ENCODE peak calls at places on chromosomes 4 and X, in five cellular contexts. L, R, V, N and Q are unnamed samples.
A peak's percentile ranks its signal among the peaks of the same experiment; 100 is the strongest.

GRCh38 chrX:115560978-115561604 is at the start of gene PLS3:
- DNase-seq in L (no peak), R (peak; percentile 66), V (peak; percentile 72), N (peak; percentile 60), Q (peak; percentile 61)

GRCh38 chrX:19443886-19444530 is 71.3 kb downstream of the MAP3K15 start:
- DNase-seq in L (no peak), R (no peak), V (no peak), N (no peak), Q (no peak)

GRCh38 chr4:46931981-46932380 is 22.9 kb upstream of the COX7B2 start:
- DNase-seq in L (no peak), R (no peak), V (peak; percentile 10), N (no peak), Q (no peak)

GRCh38 chrX:40007746-40008705 is 89.7 kb downstream of the BCOR start:
- DNase-seq in L (no peak), R (no peak), V (no peak), N (no peak), Q (no peak)

GRCh38 chr4:58093352-58093751 is 983.2 kb upstream of the IGFBP7 start:
- DNase-seq in L (no peak), R (no peak), V (no peak), N (no peak), Q (no peak)

GRCh38 chr4:93152461-93152860 is 676.1 kb upstream of the ATOH1 start:
- DNase-seq in L (no peak), R (no peak), V (no peak), N (no peak), Q (no peak)

GRCh38 chrX:38513087-38513742 is 48.1 kb upstream of the TSPAN7 start:
- DNase-seq in L (no peak), R (no peak), V (no peak), N (no peak), Q (no peak)

GRCh38 chr4:37476256-37476655 is 209.9 kb downstream of the RELL1 start:
- DNase-seq in L (no peak), R (no peak), V (no peak), N (no peak), Q (no peak)

GRCh38 chr4:48604527-48604926 is 114.5 kb downstream of the ZAR1 start:
- DNase-seq in L (no peak), R (no peak), V (peak; percentile 48), N (no peak), Q (no peak)

GRCh38 chr4:180060159-180060889 is 2182.9 kb upstream of the TENM3 start:
- DNase-seq in L (no peak), R (no peak), V (no peak), N (no peak), Q (no peak)

GRCh38 chr4:128850252-128850651 is 40.8 kb downstream of the JADE1 start:
- DNase-seq in L (no peak), R (no peak), V (no peak), N (no peak), Q (no peak)

GRCh38 chr4:94208268-94208667 is 603 bp downstream of the SMARCAD1 start:
- DNase-seq in L (no peak), R (no peak), V (no peak), N (no peak), Q (no peak)

GRCh38 chr4:94208918-94209317 is 1.3 kb downstream of the SMARCAD1 start:
- DNase-seq in L (no peak), R (no peak), V (no peak), N (no peak), Q (no peak)

GRCh38 chr4:94202769-94203168 is 4.9 kb upstream of the SMARCAD1 start:
- DNase-seq in L (no peak), R (no peak), V (no peak), N (no peak), Q (no peak)

DNA sequence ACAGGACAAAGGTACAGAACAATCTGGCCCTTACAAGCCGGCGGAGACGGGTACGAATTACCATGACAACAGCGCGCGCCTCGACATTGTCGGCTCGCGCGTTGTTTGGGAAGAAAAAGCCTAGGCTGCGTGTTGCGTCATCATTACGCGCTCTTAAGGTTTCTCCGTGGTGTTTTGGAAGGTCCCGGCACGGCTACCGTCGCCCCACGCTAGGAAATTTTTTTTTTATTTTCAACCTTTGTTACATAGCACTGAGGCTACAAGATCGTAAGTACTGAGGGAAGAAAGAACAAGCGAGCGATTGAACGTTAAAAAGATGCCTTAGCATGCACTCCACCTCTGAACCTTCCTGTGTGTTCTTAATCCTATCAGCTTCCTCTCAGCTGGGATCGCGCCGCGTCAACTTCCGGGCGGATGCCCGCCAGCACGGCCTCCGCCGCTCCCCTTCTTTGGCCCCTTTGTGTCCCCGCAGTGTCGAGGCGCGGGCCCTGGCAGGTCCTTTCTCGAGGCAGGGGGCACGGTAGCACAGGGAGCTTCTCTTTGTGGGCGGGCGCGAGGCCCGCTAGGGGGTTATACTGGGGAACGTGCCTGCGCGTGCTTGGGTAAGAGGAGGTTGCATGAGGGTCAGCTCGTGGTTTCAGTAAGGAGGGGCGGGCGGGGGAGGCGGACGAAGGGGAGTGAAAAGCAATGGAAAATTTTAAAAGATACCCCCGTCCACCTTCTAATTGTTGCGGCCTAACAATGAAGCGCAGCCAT is at the start of gene SMARCAD1:
- DNase-seq in L (peak; percentile 54), R (peak; percentile 85), V (peak; percentile 92), N (peak; percentile 82), Q (peak; percentile 38)
- TF ChIP-seq POLR2A in L (peak; percentile 89), R (peak; percentile 29), V (peak; percentile 55), N (no peak), Q (peak; percentile 63)

GRCh38 chr4:1872918-1873269 is 1.7 kb downstream of the NSD2 start:
- DNase-seq in L (no peak), R (no peak), V (no peak), N (no peak), Q (no peak)
- TF ChIP-seq POLR2A in L (peak; percentile 86), R (no peak), V (no peak), N (no peak), Q (peak; percentile 27)

DNA sequence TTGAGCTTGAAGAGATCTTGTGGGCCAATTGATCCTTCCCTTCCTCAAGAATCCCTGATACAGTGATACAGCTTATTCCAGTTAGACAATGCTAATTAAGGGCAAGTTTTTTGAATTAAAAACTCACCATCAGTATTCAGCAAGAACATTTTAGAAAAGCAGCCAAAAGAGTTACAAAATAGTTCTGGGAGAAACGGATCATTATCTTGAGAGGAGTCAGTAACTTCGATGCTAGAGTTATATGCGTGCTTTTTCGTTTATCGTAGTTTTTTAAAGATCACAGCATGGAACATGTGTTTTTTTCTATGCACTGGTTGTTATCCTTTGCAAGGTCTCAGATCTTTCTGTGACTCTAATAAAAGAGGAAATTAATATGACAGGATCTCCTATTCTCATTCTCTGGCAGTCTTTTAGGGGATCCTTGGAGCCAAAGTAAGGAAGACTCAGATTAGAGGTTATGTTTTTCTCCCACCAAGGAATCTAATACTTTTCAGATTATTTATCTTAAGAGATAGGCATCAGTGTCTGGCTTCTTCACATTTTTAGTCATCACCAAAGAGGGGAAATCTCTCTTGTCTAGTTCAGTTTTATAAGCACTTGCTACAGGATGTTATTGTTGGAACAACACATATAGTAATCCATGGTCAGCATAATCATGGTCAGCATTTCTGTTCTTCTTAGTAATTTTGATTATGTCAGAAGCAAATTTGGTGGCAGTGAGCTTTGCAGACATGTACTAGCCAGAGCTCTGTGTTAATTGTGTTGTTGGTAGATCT is 109.7 kb downstream of the PDLIM5 start:
- DNase-seq in L (no peak), R (no peak), V (no peak), N (no peak), Q (no peak)
- TF ChIP-seq POLR2A in L (no peak), R (no peak), V (no peak), N (no peak), Q (no peak)

DNA sequence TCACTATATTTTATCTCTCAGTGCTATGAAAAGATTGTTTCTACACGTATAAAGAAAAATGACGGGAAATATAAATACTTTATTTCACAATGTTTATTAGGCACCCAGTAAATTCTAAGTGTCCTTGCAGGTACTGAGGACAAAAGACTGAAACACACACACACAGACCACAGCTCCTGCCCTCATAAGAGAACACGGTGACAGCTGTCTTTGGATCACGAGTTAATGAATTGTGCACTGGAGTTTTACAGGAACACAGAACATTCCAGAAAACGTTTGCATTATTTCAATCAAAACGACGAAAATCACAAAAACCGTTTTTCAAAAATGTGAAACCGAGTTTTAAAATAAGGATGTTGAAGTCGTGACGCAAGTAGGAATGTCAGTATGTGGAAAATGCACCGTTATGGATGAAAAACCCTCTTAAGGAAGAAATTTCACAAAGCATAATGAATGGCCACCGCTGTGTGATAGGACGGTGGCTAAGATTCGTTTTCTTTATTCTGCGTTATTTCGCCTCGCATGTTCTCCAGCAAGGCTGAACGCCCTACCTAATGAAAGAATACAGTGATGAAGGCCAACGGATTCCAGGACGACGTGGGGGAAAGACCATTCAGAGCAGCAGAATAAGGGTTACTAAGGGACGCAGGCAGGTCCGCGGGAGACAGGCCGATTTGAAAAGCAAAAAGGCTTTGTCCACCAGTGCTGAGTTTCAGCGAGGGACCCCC is 24.2 kb downstream of the FAM156A start:
- DNase-seq in L (no peak), R (no peak), V (no peak), N (no peak), Q (no peak)
- TF ChIP-seq POLR2A in L (no peak), R (no peak), V (no peak), N (no peak), Q (peak; percentile 8)

GRCh38 chrX:14029425-14030247 is at the start of gene GEMIN8:
- DNase-seq in L (peak; percentile 51), R (peak; percentile 87), V (peak; percentile 91), N (peak; percentile 74), Q (peak; percentile 19)
- TF ChIP-seq POLR2A in L (peak; percentile 82), R (peak; percentile 58), V (peak; percentile 83), N (peak; percentile 54), Q (peak; percentile 81)

GRCh38 chrX:53683556-53684414 is 2.7 kb downstream of the HUWE1 start:
- DNase-seq in L (peak; percentile 53), R (peak; percentile 87), V (peak; percentile 94), N (peak; percentile 94), Q (peak; percentile 23)
- TF ChIP-seq POLR2A in L (peak; percentile 80), R (peak; percentile 60), V (peak; percentile 66), N (peak; percentile 71), Q (peak; percentile 58)

GRCh38 chr4:133996431-133997121 is 205.0 kb downstream of the PABPC4L start:
- DNase-seq in L (no peak), R (no peak), V (no peak), N (no peak), Q (no peak)
- TF ChIP-seq POLR2A in L (no peak), R (no peak), V (no peak), N (no peak), Q (no peak)

GRCh38 chrX:123764967-123765871 is 32.4 kb upstream of the THOC2 start:
- DNase-seq in L (peak; percentile 40), R (peak; percentile 86), V (peak; percentile 88), N (peak; percentile 83), Q (peak; percentile 66)
- TF ChIP-seq POLR2A in L (peak; percentile 47), R (peak; percentile 21), V (no peak), N (no peak), Q (peak; percentile 11)